ENCODE peak calls at places on chromosomes 11 and 22, in six cellular contexts. A is OCI-LY7; I is thoracic aorta; G is HFF-Myc; Z is CD8-positive, alpha-beta T cell; C is endothelial cell. N is an unnamed sample.

GRCh38 chr11:119697445-119697844 is 31.6 kb downstream of the NECTIN1 start:
- DNase-seq in A (no peak), I (no peak), G (no peak), Z (no peak), C (no peak), N (no peak)

GRCh38 chr11:45512749-45513148 is 152.7 kb downstream of the CHST1 start:
- DNase-seq in A (no peak), I (no peak), G (no peak), Z (no peak), C (no peak), N (no peak)

GRCh38 chr11:76799061-76799804 is 16.1 kb downstream of the TSKU start:
- DNase-seq in A (peak; percentile 58), I (peak; percentile 43), G (no peak), Z (peak; percentile 76), C (peak; percentile 92), N (peak; percentile 90)

GRCh38 chr11:118699508-118700220 is 20.2 kb upstream of the TREH start:
- DNase-seq in A (no peak), I (no peak), G (no peak), Z (peak; percentile 70), C (no peak), N (no peak)

GRCh38 chr11:120137611-120138521 is at the start of gene TRIM29:
- DNase-seq in A (no peak), I (no peak), G (no peak), Z (no peak), C (peak; percentile 1), N (no peak)

GRCh38 chr11:1763336-1763795 is 361 bp downstream of the CTSD start:
- DNase-seq in A (peak; percentile 6), I (no peak), G (no peak), Z (no peak), C (no peak), N (no peak)

GRCh38 chr11:31509017-31509411 is 408 bp downstream of the IMMP1L start:
- DNase-seq in A (no peak), I (no peak), G (no peak), Z (peak; percentile 7), C (peak; percentile 5), N (peak; percentile 15)

GRCh38 chr11:45378516-45378915 is 92.4 kb upstream of the SYT13 start:
- DNase-seq in A (no peak), I (no peak), G (no peak), Z (no peak), C (no peak), N (no peak)

GRCh38 chr22:19756288-19757128 is 4.1 kb upstream of the TBX1 start:
- DNase-seq in A (peak; percentile 68), I (no peak), G (no peak), Z (peak; percentile 67), C (no peak), N (peak; percentile 80)

GRCh38 chr11:77066229-77067023 is at the start of gene CAPN5:
- DNase-seq in A (peak; percentile 90), I (peak; percentile 43), G (peak; percentile 58), Z (peak; percentile 88), C (peak; percentile 97), N (peak; percentile 97)

GRCh38 chr11:65479184-65480145 is 19.4 kb upstream of the MALAT1 start:
- DNase-seq in A (no peak), I (peak; percentile 72), G (no peak), Z (no peak), C (no peak), N (peak; percentile 22)

GRCh38 chr11:25415793-25416192 is 916.1 kb upstream of the ANO3 start:
- DNase-seq in A (no peak), I (no peak), G (no peak), Z (no peak), C (no peak), N (no peak)

DNA sequence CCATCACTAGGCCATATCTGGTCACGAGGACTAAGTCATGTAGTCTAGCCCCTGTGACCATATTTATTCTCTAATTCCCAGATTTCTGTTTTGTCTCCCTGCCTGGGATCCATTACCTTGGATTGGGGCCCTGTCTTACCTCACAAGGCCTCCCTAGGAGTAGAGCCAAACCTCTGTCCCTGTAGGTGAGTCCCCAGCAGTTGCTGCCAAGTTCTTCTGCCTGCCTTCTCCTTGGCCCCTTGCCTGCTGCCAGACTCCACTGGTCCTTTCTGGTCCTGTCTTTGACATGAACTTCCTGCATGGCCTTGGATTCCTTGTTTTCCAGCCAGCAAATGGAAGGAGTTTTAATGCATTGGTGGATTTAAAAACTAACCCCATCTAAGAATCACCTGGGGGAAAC is 35.6 kb upstream of the CADM1 start:
- DNase-seq in A (no peak), I (no peak), G (no peak), Z (no peak), C (no peak), N (no peak)
- TF ChIP-seq CTCF in A (no peak), I (no peak), G (no peak), Z (no peak), C (no peak), N (no peak)

DNA sequence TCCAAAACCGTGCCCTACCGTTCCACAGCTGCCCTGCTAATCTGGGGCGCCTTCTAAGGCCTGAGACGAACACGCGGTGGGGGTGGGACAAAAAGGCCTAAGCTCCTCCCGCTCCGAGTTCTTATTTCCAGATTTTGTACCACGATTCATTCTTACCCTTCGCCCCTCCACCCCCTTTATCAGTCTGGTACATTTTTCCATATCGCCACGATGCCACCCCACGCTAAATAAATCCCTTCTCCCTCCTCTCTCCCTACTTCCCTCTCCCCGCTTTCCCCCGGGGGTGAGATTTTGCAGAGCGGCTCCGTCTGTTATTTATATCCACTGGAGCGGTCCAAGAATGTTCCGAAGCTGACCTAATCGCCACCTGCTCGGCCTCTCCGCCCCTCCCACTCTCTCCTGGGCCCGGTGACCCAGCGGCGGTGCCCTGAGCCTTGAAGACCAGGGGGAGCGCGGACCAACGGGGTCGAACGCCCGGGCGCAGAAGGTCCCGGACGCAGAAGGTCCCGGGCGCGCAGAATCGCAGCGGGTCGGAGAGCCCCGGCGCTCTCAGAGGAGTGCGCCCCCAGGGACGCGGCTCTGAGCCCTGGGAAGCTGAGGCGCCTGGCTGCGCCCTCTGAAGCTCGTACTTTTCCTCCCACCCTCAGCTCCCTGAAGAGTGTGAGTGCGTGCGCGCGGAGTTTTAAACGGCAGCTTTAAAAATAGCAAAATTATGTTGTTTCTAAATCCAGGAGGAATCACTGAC is 875 bp upstream of the PACSIN3 start:
- DNase-seq in A (no peak), I (no peak), G (no peak), Z (peak; percentile 45), C (peak; percentile 45), N (peak; percentile 55)
- TF ChIP-seq CTCF in A (peak; percentile 25), I (no peak), G (no peak), Z (no peak), C (no peak), N (no peak)

GRCh38 chr22:17271711-17272451 is 52.6 kb upstream of the ADA2 start:
- DNase-seq in A (no peak), I (no peak), G (no peak), Z (no peak), C (no peak), N (no peak)
- TF ChIP-seq CTCF in A (peak; percentile 24), I (no peak), G (no peak), Z (no peak), C (peak; percentile 60), N (no peak)

DNA sequence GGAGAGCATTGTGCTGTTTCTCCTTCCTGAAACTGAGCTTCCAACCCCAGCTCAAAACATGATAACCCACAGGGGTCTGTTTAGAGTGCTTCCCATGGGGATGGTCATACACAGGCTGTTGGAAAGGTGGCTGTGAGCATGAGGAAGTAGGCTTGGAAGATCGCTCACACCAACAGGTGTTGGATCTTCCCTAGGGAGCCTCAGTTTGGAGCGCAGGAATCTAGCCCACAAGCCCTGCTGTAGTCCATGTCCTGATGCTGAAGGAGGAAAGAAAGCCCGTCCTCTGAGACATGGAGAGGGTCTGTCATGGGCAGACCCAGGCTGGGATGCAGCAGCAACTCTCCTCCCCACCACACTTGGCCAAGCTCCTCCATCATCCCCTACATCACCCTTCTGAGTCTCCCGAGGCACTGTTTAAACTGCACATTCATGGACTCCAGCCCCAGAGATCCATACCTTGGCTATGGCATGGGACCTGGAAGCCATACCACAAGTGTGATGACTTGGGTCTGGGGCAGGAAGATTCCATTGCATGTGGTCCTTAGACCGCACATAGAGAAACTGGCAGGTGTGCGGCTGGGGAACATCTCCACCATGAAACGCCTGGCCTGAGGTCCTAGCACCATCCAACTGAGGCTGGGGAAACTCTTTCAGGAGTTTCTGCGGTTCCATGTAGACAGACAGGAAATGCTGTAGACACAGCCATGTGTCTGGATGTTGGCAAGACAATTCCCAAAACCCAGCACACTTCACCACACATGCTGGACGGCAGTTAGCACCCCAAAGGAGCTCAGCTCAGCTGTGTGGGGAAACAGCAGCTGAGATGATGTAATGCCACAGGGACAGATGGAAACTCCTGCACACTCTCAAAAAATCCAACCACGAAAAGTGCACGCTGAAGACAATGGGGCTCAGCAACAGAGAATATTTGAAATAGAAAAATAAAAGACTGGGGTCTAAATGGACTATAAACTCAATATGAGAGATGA is 27.6 kb upstream of the TTC12 start:
- DNase-seq in A (no peak), I (no peak), G (no peak), Z (no peak), C (no peak), N (no peak)
- TF ChIP-seq CTCF in A (no peak), I (no peak), G (no peak), Z (no peak), C (no peak), N (no peak)

DNA sequence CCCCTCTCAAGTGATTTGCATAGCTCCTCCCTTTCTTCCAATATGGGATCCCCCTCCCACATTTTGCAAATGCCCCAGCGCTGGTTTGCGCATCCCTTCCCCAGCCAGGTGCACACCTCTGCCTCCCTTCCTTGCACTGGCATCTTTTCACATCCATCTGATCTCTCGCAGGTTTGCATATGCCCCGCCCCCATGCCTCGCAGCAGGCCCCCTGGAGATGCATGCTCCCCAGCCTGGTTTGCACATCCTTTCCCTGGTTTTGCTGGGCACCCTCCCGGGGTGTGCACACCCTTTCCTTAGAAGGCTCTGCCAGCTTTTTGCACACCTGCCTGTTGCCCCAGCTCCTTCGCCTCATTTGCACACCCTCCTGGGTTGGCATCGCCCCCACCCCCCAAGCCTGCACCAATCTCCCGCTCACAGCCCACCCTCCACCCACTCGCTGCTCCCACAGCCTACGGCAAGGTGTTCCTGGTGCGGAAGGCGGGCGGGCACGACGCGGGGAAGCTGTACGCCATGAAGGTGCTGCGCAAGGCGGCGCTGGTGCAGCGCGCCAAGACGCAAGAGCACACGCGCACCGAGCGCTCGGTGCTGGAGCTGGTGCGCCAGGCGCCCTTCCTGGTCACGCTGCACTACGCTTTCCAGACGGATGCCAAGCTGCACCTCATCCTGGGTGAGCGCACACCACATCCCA is 895 bp downstream of the RPS6KA4 start:
- DNase-seq in A (peak; percentile 49), I (no peak), G (no peak), Z (peak; percentile 32), C (no peak), N (no peak)
- TF ChIP-seq CTCF in A (no peak), I (no peak), G (no peak), Z (no peak), C (no peak), N (peak; percentile 39)